ENCODE peak calls at places on chromosomes 5 and 9, in six cellular contexts. V, D, O, L, B and Z are unnamed samples.

GRCh38 chr5:14450055-14450524 is 131.5 kb upstream of the OTULINL start:
- DNase-seq in D (peak), O (no peak), B (peak), V (no peak), L (peak), Z (no peak)

GRCh38 chr9:134360897-134361296 is 34.6 kb downstream of the RXRA start:
- DNase-seq in D (no peak), O (peak), B (peak), L (no peak), V (no peak), Z (no peak)

GRCh38 chr9:89013660-89014059 is 22.4 kb downstream of the S1PR3 start:
- DNase-seq in O (no peak), B (no peak), D (no peak), V (no peak), L (no peak), Z (no peak)

GRCh38 chr5:76403713-76403962 is 553 bp downstream of the IQGAP2 start:
- DNase-seq in B (peak), L (no peak), V (no peak), O (no peak), D (no peak), Z (peak)

GRCh38 chr5:179804599-179804947 is 2.1 kb downstream of the MGAT4B start:
- DNase-seq in V (no peak), O (no peak), D (no peak), B (no peak), L (no peak), Z (no peak)

GRCh38 chr5:171635028-171635427 is 150.6 kb upstream of the SMIM23 start:
- DNase-seq in V (no peak), O (no peak), B (no peak), D (no peak), L (no peak), Z (no peak)

GRCh38 chr5:126484248-126484647 is 61.0 kb downstream of the GRAMD2B start:
- DNase-seq in O (no peak), L (no peak), B (no peak), D (no peak), V (no peak), Z (no peak)

GRCh38 chr5:180642181-180643140 is 6.9 kb downstream of the FLT4 start:
- DNase-seq in L (no peak), B (no peak), D (no peak), V (no peak), O (no peak), Z (no peak)

GRCh38 chr9:126451316-126451885 is 124.8 kb downstream of the MVB12B start:
- DNase-seq in B (no peak), D (no peak), O (no peak), V (no peak), L (no peak), Z (no peak)

GRCh38 chr9:78620303-78620702 is 323.4 kb downstream of the PSAT1 start:
- DNase-seq in O (peak), B (no peak), L (no peak), V (no peak), D (peak), Z (no peak)

GRCh38 chr9:122463828-122464632 is 13.7 kb downstream of the OR1J1 start:
- DNase-seq in O (peak), L (no peak), V (no peak), D (no peak), B (no peak), Z (no peak)

GRCh38 chr5:151872701-151873100 is 52.0 kb downstream of the GLRA1 start:
- DNase-seq in B (no peak), L (no peak), D (no peak), V (no peak), O (no peak), Z (no peak)

GRCh38 chr5:170638454-170639220 is 134.8 kb downstream of the KCNIP1 start:
- DNase-seq in L (peak), V (peak), D (peak), O (peak), B (peak), Z (peak)

GRCh38 chr9:105296889-105297288 is 52.4 kb downstream of the SLC44A1 start:
- DNase-seq in O (peak), V (no peak), D (peak), L (no peak), B (peak), Z (no peak)

GRCh38 chr5:36600847-36601527 is 5.4 kb upstream of the SLC1A3 start:
- DNase-seq in V (no peak), B (no peak), L (no peak), D (no peak), O (no peak), Z (no peak)

GRCh38 chr5:135460246-135461033 is 8.3 kb upstream of the TIFAB start:
- DNase-seq in O (no peak), B (no peak), D (no peak), L (no peak), V (no peak), Z (no peak)

GRCh38 chr5:32390819-32391591 is 53.5 kb downstream of the ZFR start:
- DNase-seq in B (peak), O (peak), L (no peak), D (peak), V (no peak), Z (no peak)

GRCh38 chr5:112551437-112552018 is 132.5 kb upstream of the EPB41L4A start:
- DNase-seq in D (peak), B (peak), L (no peak), V (no peak), O (peak), Z (no peak)

GRCh38 chr9:33082135-33082534 is 5.7 kb upstream of the SMU1 start:
- DNase-seq in O (no peak), V (no peak), B (no peak), D (no peak), L (no peak), Z (no peak)

GRCh38 chr5:179699640-179700298 is 1.0 kb downstream of the CANX start:
- DNase-seq in V (peak), L (no peak), B (peak), D (peak), O (no peak), Z (no peak)

GRCh38 chr9:91412895-91413294 is 10.7 kb downstream of the NFIL3 start:
- DNase-seq in B (no peak), O (no peak), D (no peak), L (no peak), V (no peak), Z (no peak)

GRCh38 chr5:38347040-38347763 is 88.8 kb downstream of the EGFLAM start:
- DNase-seq in L (no peak), O (peak), D (no peak), V (no peak), B (no peak), Z (no peak)

GRCh38 chr5:164051745-164052144 is 546.3 kb downstream of the MAT2B start:
- DNase-seq in B (no peak), V (no peak), O (no peak), D (peak), L (no peak), Z (no peak)

GRCh38 chr5:91311697-91312501 is 71.2 kb downstream of the ARRDC3 start:
- DNase-seq in V (no peak), L (peak), D (peak), O (peak), B (peak), Z (no peak)

GRCh38 chr5:55633574-55634203 is 78.4 kb downstream of the SLC38A9 start:
- DNase-seq in V (no peak), D (peak), L (peak), B (peak), O (peak), Z (no peak)

GRCh38 chr5:157388148-157388547 is 71.9 kb upstream of the NIPAL4 start:
- DNase-seq in D (peak), L (no peak), B (no peak), O (no peak), V (no peak), Z (no peak)

GRCh38 chr9:108836771-108837170 is 19.0 kb downstream of the ACTL7B start:
- DNase-seq in B (no peak), O (no peak), D (no peak), L (no peak), V (no peak), Z (no peak)

GRCh38 chr9:105138306-105138801 is 106.1 kb upstream of the SLC44A1 start:
- DNase-seq in V (no peak), O (no peak), D (no peak), B (no peak), L (peak), Z (peak)

GRCh38 chr9:3447813-3448212 is 78.0 kb downstream of the RFX3 start:
- DNase-seq in D (no peak), B (no peak), L (no peak), O (no peak), V (no peak), Z (no peak)

GRCh38 chr9:98873535-98874432 is 66.3 kb downstream of the GALNT12 start:
- DNase-seq in D (no peak), B (peak), L (peak), O (peak), V (no peak), Z (no peak)

GRCh38 chr5:14510156-14510734 is 71.3 kb upstream of the OTULINL start:
- DNase-seq in B (no peak), L (no peak), O (no peak), V (no peak), D (no peak), Z (no peak)